ENCODE peak calls at places on chromosomes 12 and 14, in six cellular contexts. A, B, F, R, W and T are unnamed samples.

GRCh38 chr12:10018390-10018789 is 8.0 kb downstream of the CLEC12B start:
- DNase-seq in A (no peak), B (peak; percentile 46), F (no peak), R (no peak), W (no peak), T (no peak)

GRCh38 chr14:20278414-20278813 is 27.3 kb downstream of the TTC5 start:
- DNase-seq in A (no peak), B (peak; percentile 49), F (no peak), R (peak; percentile 62), W (no peak), T (no peak)

GRCh38 chr14:75981426-75981825 is 369 bp downstream of the TGFB3 start:
- DNase-seq in A (no peak), B (peak; percentile 54), F (no peak), R (peak; percentile 68), W (peak; percentile 47), T (no peak)

GRCh38 chr12:111313833-111314259 is 55.0 kb downstream of the PHETA1 start:
- DNase-seq in A (peak; percentile 73), B (peak; percentile 72), F (peak; percentile 12), R (peak; percentile 92), W (peak; percentile 46), T (no peak)

GRCh38 chr12:48016373-48017020 is 12.2 kb upstream of the COL2A1 start:
- DNase-seq in A (no peak), B (no peak), F (no peak), R (peak; percentile 22), W (no peak), T (no peak)

GRCh38 chr12:83710851-83711250 is 1024.1 kb downstream of the TMTC2 start:
- DNase-seq in A (no peak), B (no peak), F (no peak), R (no peak), W (no peak), T (no peak)

GRCh38 chr12:111529424-111530368 is 69.4 kb downstream of the ATXN2 start:
- DNase-seq in A (peak; percentile 70), B (peak; percentile 70), F (peak; percentile 19), R (peak; percentile 84), W (peak; percentile 14), T (peak; percentile 6)

GRCh38 chr12:105369014-105369413 is 38.5 kb downstream of the C12orf75 start:
- DNase-seq in A (no peak), B (no peak), F (peak; percentile 54), R (no peak), W (peak; percentile 4), T (no peak)

GRCh38 chr12:124390442-124391116 is 95.7 kb downstream of the RFLNA start:
- DNase-seq in A (no peak), B (peak; percentile 74), F (no peak), R (no peak), W (no peak), T (no peak)

GRCh38 chr14:92511472-92512247 is 1.9 kb upstream of the RIN3 start:
- DNase-seq in A (no peak), B (peak; percentile 91), F (peak; percentile 78), R (no peak), W (no peak), T (no peak)

GRCh38 chr14:73125169-73125588 is 11.1 kb upstream of the PSEN1 start:
- DNase-seq in A (no peak), B (no peak), F (no peak), R (no peak), W (no peak), T (no peak)

GRCh38 chr14:90521121-90521929 is 124.5 kb downstream of the CALM1 start:
- DNase-seq in A (no peak), B (no peak), F (no peak), R (no peak), W (peak; percentile 26), T (no peak)

GRCh38 chr12:122366685-122367475 is 55.6 kb downstream of the CLIP1 start:
- DNase-seq in A (no peak), B (peak; percentile 93), F (peak; percentile 48), R (no peak), W (no peak), T (no peak)

GRCh38 chr12:113479578-113480335 is 8.1 kb upstream of the LHX5 start:
- DNase-seq in A (no peak), B (peak; percentile 55), F (no peak), R (no peak), W (peak; percentile 5), T (no peak)

GRCh38 chr12:91094036-91094660 is 17.1 kb downstream of the LUM start:
- DNase-seq in A (no peak), B (no peak), F (no peak), R (no peak), W (no peak), T (no peak)